ENCODE peak calls at places on chromosomes 1 and 21, in four cellular contexts. M is astrocyte of the cerebellum, O is GM23338, D is fibroblast of pulmonary artery. E is an unnamed sample.

GRCh38 chr21:26169611-26170470 is 729 bp downstream of the APP start:
- DNase-seq in O (peak), D (peak), M (peak), E (peak)

GRCh38 chr21:34029724-34030528 is 43.5 kb upstream of the MRPS6 start:
- DNase-seq in M (no peak), D (peak), O (peak), E (peak)

GRCh38 chr1:243842978-243843490 is 7.0 kb downstream of the AKT3 start:
- DNase-seq in O (no peak), D (peak), M (peak), E (peak)

GRCh38 chr1:6460349-6461236 is 5.4 kb downstream of the TNFRSF25 start:
- DNase-seq in O (no peak), D (peak), M (no peak), E (peak)

GRCh38 chr1:77756052-77756754 is 3.4 kb downstream of the USP33 start:
- DNase-seq in D (no peak), M (no peak), O (no peak), E (no peak)

GRCh38 chr1:209875510-209875909 is 47.7 kb downstream of the UTP25 start:
- DNase-seq in O (peak), D (peak), M (peak), E (peak)

GRCh38 chr21:35933466-35933865 is 126.9 kb downstream of the SETD4 start:
- DNase-seq in D (peak), O (peak), M (peak), E (peak)

GRCh38 chr21:35222021-35222420 is 172.9 kb upstream of the RUNX1 start:
- DNase-seq in O (no peak), D (no peak), M (no peak), E (no peak)

GRCh38 chr1:157771666-157772425 is 5.1 kb downstream of the FCRL2 start:
- DNase-seq in O (no peak), D (no peak), M (no peak), E (no peak)

GRCh38 chr1:2135425-2135824 is 59.1 kb downstream of the FAAP20 start:
- DNase-seq in D (peak), O (no peak), M (no peak), E (peak)

GRCh38 chr21:46667191-46667734 is 31.8 kb downstream of the PRMT2 start:
- DNase-seq in D (peak), O (peak), M (no peak), E (peak)

GRCh38 chr1:193513032-193513431 is 326.6 kb upstream of the B3GALT2 start:
- DNase-seq in O (no peak), D (no peak), M (no peak), E (no peak)

GRCh38 chr21:39051561-39051949 is 131.7 kb downstream of the PSMG1 start:
- DNase-seq in M (no peak), O (no peak), D (no peak), E (no peak)

GRCh38 chr1:209095627-209096595 is 487.6 kb upstream of the CAMK1G start:
- DNase-seq in O (no peak), D (no peak), M (peak), E (peak)

GRCh38 chr1:179586107-179586823 is 5.4 kb upstream of the TDRD5 start:
- DNase-seq in O (peak), D (peak), M (no peak), E (peak)

GRCh38 chr1:48109390-48110009 is 112.3 kb upstream of the TRABD2B start:
- DNase-seq in O (peak), D (peak), M (peak), E (peak)

GRCh38 chr21:44677881-44678280 is 4.1 kb downstream of the KRTAP12-1 start:
- DNase-seq in O (no peak), D (no peak), M (no peak), E (no peak)

GRCh38 chr21:44667612-44668011 is 885 bp upstream of the KRTAP12-2 start:
- DNase-seq in O (no peak), D (no peak), M (no peak), E (no peak)

GRCh38 chr21:44666401-44667320 is at the start of gene KRTAP12-2:
- DNase-seq in D (no peak), O (no peak), M (no peak), E (no peak)

GRCh38 chr21:44670642-44671432 is 4.1 kb upstream of the KRTAP12-2 start:
- DNase-seq in O (no peak), M (no peak), D (no peak), E (no peak)

DNA sequence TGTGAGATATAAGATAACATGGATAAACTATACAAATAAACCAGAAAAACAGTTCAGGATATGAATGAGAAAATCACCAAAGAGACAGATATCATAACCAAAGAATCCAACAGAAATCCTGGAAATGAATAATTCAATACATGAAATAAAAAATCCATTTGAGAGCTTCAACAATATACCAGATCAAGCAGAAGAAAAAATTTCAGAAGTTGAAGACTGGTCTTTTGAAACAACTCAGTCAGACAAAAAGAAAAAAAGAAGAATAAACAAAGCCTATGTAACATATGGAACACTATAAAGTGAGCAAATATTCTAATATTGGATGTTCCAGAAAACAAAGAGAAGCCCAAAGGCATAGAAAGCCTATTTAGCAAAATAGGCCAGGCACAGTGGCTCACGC is 5.2 kb upstream of the KRTAP12-2 start:
- DNase-seq in O (no peak), D (no peak), M (no peak), E (no peak)
- H3K4me3 ChIP-seq in O (no peak), D (no peak), M (no peak), E (no peak)

GRCh38 chr1:186680031-186681012 is at the start of gene PTGS2:
- DNase-seq in M (peak), D (peak), O (peak), E (peak)
- TF ChIP-seq CTCF in M (peak), D (peak), O (peak), E (peak)

GRCh38 chr1:117627562-117628165 is 21.8 kb downstream of the TENT5C start:
- DNase-seq in O (no peak), M (no peak), D (no peak), E (no peak)

GRCh38 chr1:117630423-117630998 is 24.7 kb downstream of the TENT5C start:
- DNase-seq in O (no peak), D (no peak), M (no peak), E (no peak)

GRCh38 chr1:117631361-117631760 is 25.5 kb downstream of the TENT5C start:
- DNase-seq in D (no peak), M (no peak), O (no peak), E (no peak)

GRCh38 chr1:117629625-117630422 is 24.0 kb downstream of the TENT5C start:
- DNase-seq in M (no peak), O (no peak), D (no peak), E (no peak)

DNA sequence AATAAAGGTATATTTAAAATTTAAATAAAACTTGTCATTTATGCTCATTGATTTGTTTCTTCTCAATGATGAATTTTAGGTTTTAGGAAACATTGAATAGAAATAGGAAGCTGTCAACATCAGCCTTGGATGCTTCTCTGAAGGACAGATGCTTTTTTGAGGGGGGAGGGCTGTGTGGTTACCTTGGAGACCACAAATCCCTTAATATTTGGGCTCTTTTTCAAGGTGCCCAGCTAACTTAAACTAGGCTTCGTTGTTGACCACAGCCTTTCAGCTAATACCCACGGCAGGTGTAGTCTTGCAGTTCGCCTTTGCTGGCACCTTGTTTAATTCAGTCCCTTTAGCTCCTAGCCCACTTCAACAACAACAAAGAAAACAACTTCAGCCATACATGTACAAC is 22.5 kb downstream of the TENT5C start:
- DNase-seq in D (no peak), O (no peak), M (no peak), E (no peak)
- H3K4me3 ChIP-seq in D (no peak), O (no peak), M (no peak), E (no peak)

DNA sequence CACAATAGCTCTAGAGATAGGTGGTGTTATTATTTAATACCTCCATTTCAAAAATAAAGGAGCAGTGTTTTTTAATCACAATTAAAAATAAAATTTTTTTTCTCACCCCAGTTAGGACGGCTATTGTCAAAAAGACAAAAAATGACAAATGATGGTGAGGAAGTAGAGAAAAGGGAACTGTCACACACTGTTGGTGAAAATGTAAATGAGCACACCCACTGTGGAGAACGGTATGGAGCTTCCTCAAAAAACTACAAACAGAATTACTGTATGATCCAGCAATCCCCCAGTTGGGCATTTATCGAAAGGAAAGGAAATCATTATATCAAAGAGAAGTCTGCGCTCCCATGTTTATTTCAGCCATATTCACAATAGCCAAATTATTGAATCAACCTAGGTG is 148.7 kb upstream of the NR5A2 start:
- DNase-seq in D (no peak), O (no peak), M (no peak), E (no peak)
- TF ChIP-seq CTCF in D (no peak), O (no peak), M (no peak), E (no peak)

GRCh38 chr21:24424786-24425185 is 1182.5 kb downstream of the MRPL39 start:
- DNase-seq in M (no peak), O (no peak), D (no peak), E (no peak)

DNA sequence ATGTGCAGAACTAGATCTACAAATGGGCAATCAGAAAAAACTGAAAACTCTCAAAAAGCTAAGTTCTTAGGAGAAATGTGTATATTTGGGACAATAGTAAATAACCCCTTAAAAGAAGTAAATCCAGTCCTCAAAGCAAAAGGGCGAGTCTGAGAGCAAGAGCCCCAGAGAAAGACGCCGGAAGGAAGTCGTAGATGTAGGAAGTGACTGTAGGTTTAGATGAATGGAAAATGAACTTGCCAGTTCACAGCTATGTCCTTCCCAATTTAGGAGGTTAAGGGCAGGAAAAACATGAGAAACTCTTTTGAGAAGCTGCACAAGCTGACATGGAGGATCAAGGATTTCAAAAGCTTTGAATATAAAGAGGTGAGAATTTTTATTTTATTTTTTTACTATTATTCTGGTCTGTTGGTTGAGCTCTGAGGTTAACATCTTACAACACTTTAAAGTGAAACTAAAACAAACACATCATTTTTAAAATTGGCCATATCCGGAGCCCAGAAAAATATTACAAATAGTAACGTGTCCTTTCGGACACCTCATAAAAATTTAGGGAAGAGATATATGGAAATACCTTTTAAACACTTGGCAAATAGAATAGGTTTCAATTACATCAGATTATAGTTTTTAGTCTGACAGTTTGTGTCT is 1178.6 kb downstream of the MRPL39 start:
- DNase-seq in D (no peak), M (no peak), O (no peak), E (no peak)
- H3K4me3 ChIP-seq in D (no peak), M (no peak), O (no peak), E (no peak)

DNA sequence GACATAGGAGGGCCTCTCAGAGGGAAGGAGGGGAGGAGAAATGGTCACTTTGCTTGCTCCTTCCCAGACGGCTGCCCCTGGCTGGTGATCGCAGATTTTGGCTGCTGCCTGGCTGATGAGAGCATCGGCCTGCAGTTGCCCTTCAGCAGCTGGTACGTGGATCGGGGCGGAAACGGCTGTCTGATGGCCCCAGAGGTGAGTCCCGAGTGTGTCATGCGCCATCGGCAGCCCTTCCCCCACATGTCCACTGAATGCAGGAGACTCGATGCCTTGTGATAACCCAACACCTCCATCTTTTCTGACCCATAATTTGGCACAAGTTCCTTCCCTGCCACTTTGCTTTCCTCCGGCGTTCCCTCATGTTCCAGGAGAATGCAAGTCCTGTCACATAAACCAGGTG is 12.7 kb downstream of the DDOST start:
- DNase-seq in M (no peak), O (no peak), D (no peak), E (no peak)
- TF ChIP-seq CTCF in M (no peak), O (no peak), D (no peak), E (no peak)

GRCh38 chr1:36699113-36699512 is 216.4 kb upstream of the CSF3R start:
- DNase-seq in O (no peak), D (no peak), M (no peak), E (no peak)
- H3K4me3 ChIP-seq in O (no peak), D (no peak), M (no peak), E (no peak)

GRCh38 chr1:14541348-14541747 is 57.1 kb upstream of the KAZN start:
- DNase-seq in M (no peak), D (no peak), O (no peak), E (no peak)

GRCh38 chr1:14539309-14539708 is 59.2 kb upstream of the KAZN start:
- DNase-seq in D (no peak), M (no peak), O (no peak), E (no peak)

GRCh38 chr1:14539953-14540563 is 58.4 kb upstream of the KAZN start:
- DNase-seq in M (no peak), O (no peak), D (no peak), E (no peak)

GRCh38 chr1:14535619-14536355 is 62.7 kb upstream of the KAZN start:
- DNase-seq in D (no peak), M (no peak), O (no peak), E (no peak)

DNA sequence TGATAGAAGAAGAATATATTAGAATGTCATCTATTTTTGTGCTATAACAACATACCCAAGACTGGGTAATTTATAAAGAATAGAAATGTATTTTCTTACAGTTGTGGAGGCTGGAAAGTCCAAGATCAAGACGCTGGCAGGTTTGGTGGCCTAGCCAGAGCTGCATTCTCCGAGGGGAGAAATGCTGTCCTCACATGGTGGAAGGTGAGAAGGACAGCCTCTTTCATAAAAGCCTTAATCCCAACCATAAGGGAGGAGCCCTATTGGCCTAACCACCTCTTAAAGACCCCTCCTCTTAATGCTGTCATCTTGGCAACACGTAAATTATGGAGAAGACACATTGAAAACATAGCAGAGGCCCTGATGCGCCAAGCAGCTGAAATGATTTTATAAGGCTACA is 60.1 kb upstream of the KAZN start:
- DNase-seq in M (no peak), O (peak), D (no peak), E (peak)
- TF ChIP-seq CTCF in M (peak), O (peak), D (peak), E (peak)